ENCODE peak calls at places on chromosome 17, in nine cellular contexts. One of them, this sample, is unnamed. For H3K4me1, the result is how much of the 10 kb centered on the place peaks cover.

GRCh38 chr17:62965149-62965648 is 836 bp upstream of the TANC2 start:
- DNase-seq in GM23248: no peak
- DNase-seq in CD8-positive, alpha-beta memory T cell: no peak
- DNase-seq in aorta: no peak
- DNase-seq in OCI-LY7: no peak
- DNase-seq in fibroblast of lung: peak
- DNase-seq in GM23338: peak
- DNase-seq in SJSA1: no peak
- DNase-seq in A549: no peak
- DNase-seq in this sample: no peak

GRCh38 chr17:42268236-42268635 is 8.0 kb downstream of the STAT5B start:
- DNase-seq in OCI-LY7: no peak
- DNase-seq in SJSA1: no peak
- DNase-seq in aorta: no peak
- DNase-seq in GM23338: no peak
- DNase-seq in A549: no peak
- DNase-seq in GM23248: no peak
- DNase-seq in CD8-positive, alpha-beta memory T cell: no peak
- DNase-seq in fibroblast of lung: no peak
- DNase-seq in this sample: no peak

GRCh38 chr17:63988741-63989621 is 9.2 kb upstream of the PRR29 start:
- DNase-seq in fibroblast of lung: no peak
- DNase-seq in SJSA1: no peak
- DNase-seq in GM23338: peak
- DNase-seq in OCI-LY7: no peak
- DNase-seq in aorta: peak
- DNase-seq in A549: no peak
- DNase-seq in GM23248: peak
- DNase-seq in CD8-positive, alpha-beta memory T cell: no peak
- DNase-seq in this sample: peak

GRCh38 chr17:1087381-1088241 is 90.7 kb downstream of the TIMM22 start:
- DNase-seq in SJSA1: no peak
- DNase-seq in aorta: peak
- DNase-seq in A549: peak
- DNase-seq in fibroblast of lung: peak
- DNase-seq in GM23248: peak
- DNase-seq in CD8-positive, alpha-beta memory T cell: no peak
- DNase-seq in GM23338: peak
- DNase-seq in OCI-LY7: peak
- DNase-seq in this sample: peak

GRCh38 chr17:63474174-63474913 is 2.5 kb upstream of the ACE start:
- DNase-seq in A549: no peak
- DNase-seq in GM23338: no peak
- DNase-seq in SJSA1: no peak
- DNase-seq in fibroblast of lung: peak
- DNase-seq in OCI-LY7: no peak
- DNase-seq in aorta: no peak
- DNase-seq in CD8-positive, alpha-beta memory T cell: no peak
- DNase-seq in GM23248: no peak
- DNase-seq in this sample: no peak

GRCh38 chr17:35768796-35769195 is 8.1 kb downstream of the C17orf50 start:
- DNase-seq in A549: no peak
- DNase-seq in SJSA1: no peak
- DNase-seq in GM23338: no peak
- DNase-seq in fibroblast of lung: no peak
- DNase-seq in OCI-LY7: no peak
- DNase-seq in aorta: no peak
- DNase-seq in CD8-positive, alpha-beta memory T cell: no peak
- DNase-seq in GM23248: no peak
- DNase-seq in this sample: no peak

GRCh38 chr17:5500247-5500803 is 14.0 kb downstream of the MIS12 start:
- DNase-seq in CD8-positive, alpha-beta memory T cell: no peak
- DNase-seq in A549: no peak
- DNase-seq in OCI-LY7: no peak
- DNase-seq in fibroblast of lung: no peak
- DNase-seq in GM23248: peak
- DNase-seq in SJSA1: no peak
- DNase-seq in aorta: no peak
- DNase-seq in GM23338: no peak
- DNase-seq in this sample: no peak

GRCh38 chr17:3963214-3964201 is 729 bp downstream of the ATP2A3 start:
- DNase-seq in OCI-LY7: peak
- DNase-seq in CD8-positive, alpha-beta memory T cell: peak
- DNase-seq in SJSA1: no peak
- DNase-seq in GM23338: peak
- DNase-seq in aorta: no peak
- DNase-seq in A549: no peak
- DNase-seq in fibroblast of lung: no peak
- DNase-seq in GM23248: no peak
- DNase-seq in this sample: peak

GRCh38 chr17:65496801-65497200 is 64.6 kb downstream of the AXIN2 start:
- DNase-seq in GM23338: no peak
- DNase-seq in CD8-positive, alpha-beta memory T cell: no peak
- DNase-seq in A549: no peak
- DNase-seq in aorta: no peak
- DNase-seq in SJSA1: no peak
- DNase-seq in fibroblast of lung: no peak
- DNase-seq in OCI-LY7: no peak
- DNase-seq in GM23248: no peak
- DNase-seq in this sample: no peak

GRCh38 chr17:35019386-35020179 is 39.3 kb downstream of the LIG3 start:
- DNase-seq in A549: no peak
- DNase-seq in CD8-positive, alpha-beta memory T cell: no peak
- DNase-seq in SJSA1: no peak
- DNase-seq in OCI-LY7: no peak
- DNase-seq in aorta: no peak
- DNase-seq in fibroblast of lung: no peak
- DNase-seq in GM23248: no peak
- DNase-seq in GM23338: no peak
- DNase-seq in this sample: no peak

GRCh38 chr17:46977750-46978488 is 1.1 kb downstream of the RPRML start:
- DNase-seq in A549: no peak
- DNase-seq in GM23248: peak
- DNase-seq in OCI-LY7: no peak
- DNase-seq in SJSA1: no peak
- DNase-seq in GM23338: no peak
- DNase-seq in CD8-positive, alpha-beta memory T cell: no peak
- DNase-seq in fibroblast of lung: no peak
- DNase-seq in aorta: no peak
- DNase-seq in this sample: peak

GRCh38 chr17:80047176-80047575 is 10.7 kb downstream of the CCDC40 start:
- DNase-seq in GM23338: no peak
- DNase-seq in GM23248: no peak
- DNase-seq in OCI-LY7: no peak
- DNase-seq in CD8-positive, alpha-beta memory T cell: no peak
- DNase-seq in A549: no peak
- DNase-seq in fibroblast of lung: no peak
- DNase-seq in SJSA1: no peak
- DNase-seq in aorta: no peak
- DNase-seq in this sample: no peak

GRCh38 chr17:8377422-8377821 is 918 bp upstream of the KRABD2 start:
- DNase-seq in fibroblast of lung: no peak
- DNase-seq in CD8-positive, alpha-beta memory T cell: no peak
- DNase-seq in aorta: no peak
- DNase-seq in SJSA1: no peak
- DNase-seq in OCI-LY7: no peak
- DNase-seq in GM23338: no peak
- DNase-seq in A549: no peak
- DNase-seq in GM23248: no peak
- DNase-seq in this sample: no peak
- H3K4me1 ChIP-seq in fibroblast of lung: under half
- H3K4me1 ChIP-seq in CD8-positive, alpha-beta memory T cell: under half
- H3K4me1 ChIP-seq in aorta: under half
- H3K4me1 ChIP-seq in SJSA1: under half
- H3K4me1 ChIP-seq in OCI-LY7: half or more
- H3K4me1 ChIP-seq in GM23338: under half
- H3K4me1 ChIP-seq in A549: half or more
- H3K4me1 ChIP-seq in GM23248: under half
- H3K4me1 ChIP-seq in this sample: under half

DNA sequence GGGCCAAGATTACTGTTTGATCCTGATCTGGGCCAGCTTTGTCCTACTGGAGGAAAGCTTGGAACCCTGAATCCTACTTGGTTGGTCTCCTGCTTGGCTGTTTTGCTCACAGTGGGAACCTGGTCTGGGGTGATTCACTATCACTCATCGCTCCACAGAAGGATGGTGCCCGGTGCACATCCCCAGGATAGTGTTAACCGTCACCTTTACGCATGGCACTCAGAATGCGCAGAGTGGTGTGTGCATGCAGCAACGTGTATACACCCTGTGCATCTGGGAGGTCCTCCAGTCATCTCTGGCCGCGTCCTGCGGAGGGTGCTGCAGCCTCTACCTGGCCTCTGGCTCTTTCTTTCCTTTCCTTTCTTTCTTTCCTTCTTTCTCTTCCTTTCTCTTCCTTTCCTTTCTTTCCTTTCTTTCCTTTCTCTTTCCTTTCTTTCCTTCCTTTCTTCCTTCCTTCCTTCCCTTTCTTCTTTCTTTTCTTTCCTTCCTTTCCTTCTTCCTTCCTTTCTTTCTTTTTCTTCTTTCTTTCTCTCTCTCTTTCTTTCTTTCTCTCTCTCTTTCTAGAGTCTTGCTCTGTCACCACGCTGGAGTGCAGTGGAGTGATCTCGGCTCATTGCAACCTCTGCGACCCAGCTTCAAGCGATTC is 13.1 kb downstream of the SOCS3 start:
- DNase-seq in SJSA1: no peak
- DNase-seq in aorta: no peak
- DNase-seq in A549: no peak
- DNase-seq in fibroblast of lung: no peak
- DNase-seq in OCI-LY7: no peak
- DNase-seq in GM23338: peak
- DNase-seq in GM23248: peak
- DNase-seq in CD8-positive, alpha-beta memory T cell: no peak
- DNase-seq in this sample: no peak
- H3K4me1 ChIP-seq in SJSA1: under half
- H3K4me1 ChIP-seq in aorta: under half
- H3K4me1 ChIP-seq in A549: half or more
- H3K4me1 ChIP-seq in fibroblast of lung: under half
- H3K4me1 ChIP-seq in OCI-LY7: under half
- H3K4me1 ChIP-seq in GM23338: under half
- H3K4me1 ChIP-seq in GM23248: under half
- H3K4me1 ChIP-seq in CD8-positive, alpha-beta memory T cell: half or more
- H3K4me1 ChIP-seq in this sample: under half

GRCh38 chr17:32287804-32288511 is 22.3 kb downstream of the RHBDL3 start:
- DNase-seq in aorta: no peak
- DNase-seq in GM23338: no peak
- DNase-seq in CD8-positive, alpha-beta memory T cell: no peak
- DNase-seq in fibroblast of lung: no peak
- DNase-seq in GM23248: no peak
- DNase-seq in OCI-LY7: no peak
- DNase-seq in A549: no peak
- DNase-seq in SJSA1: no peak
- DNase-seq in this sample: peak

GRCh38 chr17:32285770-32286517 is 20.3 kb downstream of the RHBDL3 start:
- DNase-seq in OCI-LY7: no peak
- DNase-seq in aorta: no peak
- DNase-seq in GM23338: no peak
- DNase-seq in CD8-positive, alpha-beta memory T cell: no peak
- DNase-seq in SJSA1: no peak
- DNase-seq in fibroblast of lung: no peak
- DNase-seq in GM23248: no peak
- DNase-seq in A549: no peak
- DNase-seq in this sample: peak

GRCh38 chr17:32283745-32284207 is 18.1 kb downstream of the RHBDL3 start:
- DNase-seq in A549: no peak
- DNase-seq in aorta: no peak
- DNase-seq in OCI-LY7: no peak
- DNase-seq in GM23338: no peak
- DNase-seq in fibroblast of lung: peak
- DNase-seq in GM23248: peak
- DNase-seq in CD8-positive, alpha-beta memory T cell: no peak
- DNase-seq in SJSA1: no peak
- DNase-seq in this sample: peak

GRCh38 chr17:32286518-32286900 is 20.9 kb downstream of the RHBDL3 start:
- DNase-seq in A549: no peak
- DNase-seq in OCI-LY7: no peak
- DNase-seq in CD8-positive, alpha-beta memory T cell: no peak
- DNase-seq in GM23248: no peak
- DNase-seq in aorta: no peak
- DNase-seq in SJSA1: no peak
- DNase-seq in GM23338: no peak
- DNase-seq in fibroblast of lung: peak
- DNase-seq in this sample: peak

DNA sequence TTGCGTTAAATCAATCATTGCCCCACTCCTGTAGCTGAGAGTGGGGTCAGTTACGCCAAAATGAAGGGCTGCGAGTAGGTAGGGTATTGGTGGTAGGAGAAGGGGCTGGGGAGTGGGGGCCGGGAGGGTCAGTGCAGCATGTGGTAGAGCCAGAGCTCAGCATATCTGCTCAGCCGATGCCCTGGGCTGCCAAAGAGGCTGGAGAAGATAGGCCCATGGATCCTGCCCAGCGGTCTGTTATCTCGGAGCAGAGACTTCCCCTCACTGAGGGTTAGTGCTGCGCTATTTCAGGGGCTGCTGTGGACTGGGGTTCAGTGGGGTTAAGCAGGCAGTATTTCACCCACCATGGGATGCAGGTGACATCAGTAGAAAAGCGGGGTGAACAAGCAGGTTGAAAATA is 19.7 kb downstream of the RHBDL3 start:
- DNase-seq in fibroblast of lung: no peak
- DNase-seq in GM23338: no peak
- DNase-seq in A549: no peak
- DNase-seq in GM23248: no peak
- DNase-seq in aorta: no peak
- DNase-seq in SJSA1: no peak
- DNase-seq in OCI-LY7: no peak
- DNase-seq in CD8-positive, alpha-beta memory T cell: no peak
- DNase-seq in this sample: peak
- H3K4me1 ChIP-seq in fibroblast of lung: under half
- H3K4me1 ChIP-seq in GM23338: under half
- H3K4me1 ChIP-seq in A549: under half
- H3K4me1 ChIP-seq in GM23248: under half
- H3K4me1 ChIP-seq in aorta: under half
- H3K4me1 ChIP-seq in SJSA1: under half
- H3K4me1 ChIP-seq in OCI-LY7: under half
- H3K4me1 ChIP-seq in CD8-positive, alpha-beta memory T cell: under half
- H3K4me1 ChIP-seq in this sample: under half

DNA sequence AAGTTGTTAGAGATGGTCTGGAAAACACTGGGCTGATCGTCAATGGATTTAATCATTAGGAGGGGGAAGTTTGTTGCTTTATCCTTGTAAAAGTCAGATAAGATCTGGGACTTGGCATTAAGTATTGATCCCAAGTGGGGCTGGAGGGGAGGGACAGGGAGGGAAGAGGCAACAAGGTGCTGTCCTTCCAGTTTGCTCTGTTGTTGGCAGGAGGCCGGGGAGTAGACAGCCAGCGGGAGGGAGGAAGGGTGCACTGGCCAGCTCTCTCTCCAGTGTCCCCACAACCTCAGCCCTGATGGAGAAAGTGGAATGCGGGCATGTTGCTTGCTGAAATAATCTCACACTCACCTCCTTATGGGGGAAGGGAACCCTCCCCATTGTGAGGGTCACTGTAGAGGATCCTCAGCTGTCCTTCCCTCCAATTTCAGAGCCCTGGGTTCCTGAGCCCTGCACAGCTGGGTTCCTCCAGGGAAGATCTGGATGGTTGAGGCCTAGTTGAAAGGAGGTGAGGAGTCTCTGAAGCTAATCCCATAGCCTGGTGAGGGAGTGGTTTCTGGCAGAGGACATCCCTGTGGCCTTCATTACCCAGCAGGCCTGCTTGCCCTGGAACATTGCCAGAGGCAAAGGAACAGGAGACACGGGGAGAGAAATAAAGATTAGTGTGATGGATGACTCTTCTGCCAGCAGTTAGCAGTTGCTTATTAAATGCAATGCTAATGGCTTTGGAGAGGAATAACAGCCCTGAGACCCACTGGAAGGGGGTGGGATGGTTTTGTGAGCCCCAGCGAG is 210.0 kb downstream of the CCDC182 start:
- DNase-seq in GM23248: no peak
- DNase-seq in SJSA1: no peak
- DNase-seq in GM23338: no peak
- DNase-seq in CD8-positive, alpha-beta memory T cell: no peak
- DNase-seq in A549: no peak
- DNase-seq in OCI-LY7: no peak
- DNase-seq in fibroblast of lung: no peak
- DNase-seq in aorta: no peak
- DNase-seq in this sample: no peak
- H3K4me1 ChIP-seq in GM23248: under half
- H3K4me1 ChIP-seq in SJSA1: under half
- H3K4me1 ChIP-seq in GM23338: under half
- H3K4me1 ChIP-seq in CD8-positive, alpha-beta memory T cell: under half
- H3K4me1 ChIP-seq in A549: half or more
- H3K4me1 ChIP-seq in OCI-LY7: under half
- H3K4me1 ChIP-seq in fibroblast of lung: under half
- H3K4me1 ChIP-seq in aorta: under half
- H3K4me1 ChIP-seq in this sample: under half

This sample was measured in endodermal cell.